ENCODE peak calls at places on chromosome 11, in four cellular contexts. One of them, this sample, is unnamed.

GRCh38 chr11:36091256-36091811 is 147.5 kb downstream of the LDLRAD3 start:
- DNase-seq in epithelial cell of proximal tubule: no peak
- DNase-seq in HTR-8/SVneo: peak; percentile 24
- DNase-seq in T-helper 22 cell: no peak
- DNase-seq in this sample: no peak

GRCh38 chr11:69799582-69799981 is 19.6 kb downstream of the FGF3 start:
- DNase-seq in HTR-8/SVneo: no peak
- DNase-seq in T-helper 22 cell: no peak
- DNase-seq in epithelial cell of proximal tubule: no peak
- DNase-seq in this sample: no peak

GRCh38 chr11:11349870-11350325 is 3.2 kb downstream of the CSNK2A3 start:
- DNase-seq in HTR-8/SVneo: no peak
- DNase-seq in epithelial cell of proximal tubule: no peak
- DNase-seq in T-helper 22 cell: no peak
- DNase-seq in this sample: peak; percentile 47

GRCh38 chr11:130103296-130103814 is 33.7 kb downstream of the APLP2 start:
- DNase-seq in epithelial cell of proximal tubule: no peak
- DNase-seq in T-helper 22 cell: no peak
- DNase-seq in HTR-8/SVneo: peak; percentile 70
- DNase-seq in this sample: peak; percentile 63

GRCh38 chr11:95150977-95151684 is 61.5 kb downstream of the ENDOD1 start:
- DNase-seq in HTR-8/SVneo: peak; percentile 85
- DNase-seq in epithelial cell of proximal tubule: no peak
- DNase-seq in T-helper 22 cell: peak; percentile 81
- DNase-seq in this sample: peak; percentile 41

GRCh38 chr11:68146010-68146540 is 24.9 kb upstream of the CHKA start:
- DNase-seq in HTR-8/SVneo: no peak
- DNase-seq in T-helper 22 cell: no peak
- DNase-seq in epithelial cell of proximal tubule: no peak
- DNase-seq in this sample: no peak

GRCh38 chr11:46348986-46349401 is 1.7 kb downstream of the DGKZ start:
- DNase-seq in epithelial cell of proximal tubule: no peak
- DNase-seq in T-helper 22 cell: peak; percentile 30
- DNase-seq in HTR-8/SVneo: no peak
- DNase-seq in this sample: no peak

GRCh38 chr11:73729594-73730206 is 31.2 kb downstream of the RAB6A start:
- DNase-seq in epithelial cell of proximal tubule: no peak
- DNase-seq in HTR-8/SVneo: peak; percentile 23
- DNase-seq in T-helper 22 cell: no peak
- DNase-seq in this sample: no peak

GRCh38 chr11:1382831-1383607 is 6.7 kb upstream of the BRSK2 start:
- DNase-seq in epithelial cell of proximal tubule: no peak
- DNase-seq in T-helper 22 cell: peak; percentile 72
- DNase-seq in HTR-8/SVneo: peak; percentile 81
- DNase-seq in this sample: no peak

GRCh38 chr11:120098503-120099054 is 39.3 kb downstream of the TRIM29 start:
- DNase-seq in HTR-8/SVneo: no peak
- DNase-seq in T-helper 22 cell: no peak
- DNase-seq in epithelial cell of proximal tubule: no peak
- DNase-seq in this sample: no peak